ENCODE peak calls at places on chromosomes 7 and 10, in four cellular contexts. One of them, this sample, is unnamed.

GRCh38 chr7:80770675-80771081 is 132.2 kb downstream of the CD36 start:
- DNase-seq in prostate gland: no peak
- DNase-seq in SK-N-MC: no peak
- DNase-seq in IMR-90: no peak
- DNase-seq in this sample: no peak

GRCh38 chr7:42720871-42721835 is 190.7 kb downstream of the C7orf25 start:
- DNase-seq in prostate gland: no peak
- DNase-seq in SK-N-MC: no peak
- DNase-seq in IMR-90: no peak
- DNase-seq in this sample: no peak

GRCh38 chr10:60185426-60185825 is 204.2 kb downstream of the ANK3 start:
- DNase-seq in prostate gland: no peak
- DNase-seq in SK-N-MC: no peak
- DNase-seq in IMR-90: no peak
- DNase-seq in this sample: no peak

GRCh38 chr7:22267989-22268615 is 88.9 kb downstream of the RAPGEF5 start:
- DNase-seq in prostate gland: no peak
- DNase-seq in SK-N-MC: no peak
- DNase-seq in IMR-90: no peak
- DNase-seq in this sample: no peak

GRCh38 chr10:76311752-76312699 is 880.6 kb downstream of the LRMDA start:
- DNase-seq in prostate gland: no peak
- DNase-seq in SK-N-MC: no peak
- DNase-seq in IMR-90: no peak
- DNase-seq in this sample: peak; percentile 37

GRCh38 chr10:70227548-70228320 is 5.5 kb downstream of the PPA1 start:
- DNase-seq in prostate gland: no peak
- DNase-seq in SK-N-MC: no peak
- DNase-seq in IMR-90: no peak
- DNase-seq in this sample: no peak

GRCh38 chr7:114414151-114415053 is at the start of gene FOXP2:
- DNase-seq in prostate gland: no peak
- DNase-seq in SK-N-MC: no peak
- DNase-seq in IMR-90: peak; percentile 48
- DNase-seq in this sample: no peak

GRCh38 chr10:3111626-3112220 is 44.4 kb downstream of the PFKP start:
- DNase-seq in prostate gland: no peak
- DNase-seq in SK-N-MC: no peak
- DNase-seq in IMR-90: peak; percentile 27
- DNase-seq in this sample: no peak

GRCh38 chr10:74585231-74586087 is 240.9 kb upstream of the KAT6B start:
- DNase-seq in prostate gland: peak; percentile 6
- DNase-seq in SK-N-MC: no peak
- DNase-seq in IMR-90: peak; percentile 0
- DNase-seq in this sample: no peak

GRCh38 chr10:70476249-70477035 is 2.1 kb upstream of the PALD1 start:
- DNase-seq in prostate gland: no peak
- DNase-seq in SK-N-MC: no peak
- DNase-seq in IMR-90: no peak
- DNase-seq in this sample: no peak

GRCh38 chr10:91198781-91199180 is 21.7 kb upstream of the PCGF5 start:
- DNase-seq in prostate gland: peak; percentile 10
- DNase-seq in SK-N-MC: no peak
- DNase-seq in IMR-90: peak; percentile 85
- DNase-seq in this sample: no peak

GRCh38 chr7:93178213-93178612 is 30.0 kb upstream of the SAMD9L start:
- DNase-seq in prostate gland: no peak
- DNase-seq in SK-N-MC: no peak
- DNase-seq in IMR-90: peak; percentile 23
- DNase-seq in this sample: no peak

GRCh38 chr10:112490543-112490942 is 43.5 kb downstream of the VTI1A start:
- DNase-seq in prostate gland: no peak
- DNase-seq in SK-N-MC: no peak
- DNase-seq in IMR-90: peak; percentile 2
- DNase-seq in this sample: peak; percentile 53

GRCh38 chr7:73442903-73443542 is 9.4 kb downstream of the FZD9 start:
- DNase-seq in prostate gland: no peak
- DNase-seq in SK-N-MC: no peak
- DNase-seq in IMR-90: no peak
- DNase-seq in this sample: no peak

GRCh38 chr7:140292438-140292837 is 105.9 kb downstream of the SLC37A3 start:
- DNase-seq in prostate gland: no peak
- DNase-seq in SK-N-MC: no peak
- DNase-seq in IMR-90: no peak
- DNase-seq in this sample: no peak

GRCh38 chr10:8026349-8027259 is 27.9 kb upstream of the GATA3 start:
- DNase-seq in prostate gland: no peak
- DNase-seq in SK-N-MC: no peak
- DNase-seq in IMR-90: no peak
- DNase-seq in this sample: no peak

GRCh38 chr7:30503273-30504212 is 1.1 kb downstream of the GGCT start:
- DNase-seq in prostate gland: no peak
- DNase-seq in SK-N-MC: no peak
- DNase-seq in IMR-90: no peak
- DNase-seq in this sample: no peak

GRCh38 chr10:107516349-107516748 is 351.8 kb upstream of the SORCS1 start:
- DNase-seq in prostate gland: no peak
- DNase-seq in SK-N-MC: no peak
- DNase-seq in IMR-90: no peak
- DNase-seq in this sample: no peak

GRCh38 chr7:57211428-57212100 is 79.3 kb upstream of the ZNF479 start:
- DNase-seq in prostate gland: no peak
- DNase-seq in SK-N-MC: no peak
- DNase-seq in IMR-90: no peak
- DNase-seq in this sample: no peak

GRCh38 chr10:114631090-114631677 is 26.9 kb downstream of the ABLIM1 start:
- DNase-seq in prostate gland: no peak
- DNase-seq in SK-N-MC: no peak
- DNase-seq in IMR-90: no peak
- DNase-seq in this sample: no peak

GRCh38 chr10:11402392-11402791 is 209.1 kb downstream of the USP6NL start:
- DNase-seq in prostate gland: no peak
- DNase-seq in SK-N-MC: no peak
- DNase-seq in IMR-90: no peak
- DNase-seq in this sample: no peak
- H3K36me3 ChIP-seq in prostate gland: no peaks in the 10 kb centered on the region
- H3K36me3 ChIP-seq in SK-N-MC: no peaks in the 10 kb centered on the region
- H3K36me3 ChIP-seq in IMR-90: no peaks in the 10 kb centered on the region
- H3K36me3 ChIP-seq in this sample: no peaks in the 10 kb centered on the region

GRCh38 chr10:63525021-63525420 is 3.8 kb downstream of the REEP3 start:
- DNase-seq in prostate gland: no peak
- DNase-seq in SK-N-MC: no peak
- DNase-seq in IMR-90: no peak
- DNase-seq in this sample: no peak

GRCh38 chr10:63521389-63522128 is at the start of gene REEP3:
- DNase-seq in prostate gland: peak; percentile 51
- DNase-seq in SK-N-MC: no peak
- DNase-seq in IMR-90: peak; percentile 75
- DNase-seq in this sample: peak; percentile 74

GRCh38 chr10:63520463-63521388 is 475 bp upstream of the REEP3 start:
- DNase-seq in prostate gland: peak; percentile 57
- DNase-seq in SK-N-MC: no peak
- DNase-seq in IMR-90: peak; percentile 28
- DNase-seq in this sample: peak; percentile 77

GRCh38 chr10:63522129-63522687 is 1.0 kb downstream of the REEP3 start:
- DNase-seq in prostate gland: no peak
- DNase-seq in SK-N-MC: no peak
- DNase-seq in IMR-90: peak; percentile 47
- DNase-seq in this sample: no peak

DNA sequence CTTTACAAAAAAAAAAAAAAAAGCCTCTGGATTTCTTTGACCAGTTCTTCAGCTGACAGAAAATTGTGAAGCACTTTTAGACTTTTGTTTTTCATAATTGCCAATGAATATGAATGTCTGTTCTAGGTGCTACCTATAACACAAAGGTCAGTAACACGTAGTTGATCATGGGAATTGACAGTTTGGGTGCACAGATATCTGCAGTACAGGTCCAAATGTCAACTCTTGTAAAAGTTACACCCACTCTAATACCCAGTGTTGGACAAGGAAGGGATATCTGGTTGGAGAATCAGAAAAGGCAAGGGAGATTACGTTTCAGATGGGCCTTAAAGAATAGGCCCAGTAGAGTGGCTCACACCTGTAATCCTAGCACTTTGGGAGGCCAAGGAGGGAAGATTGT is 1.8 kb downstream of the REEP3 start:
- DNase-seq in prostate gland: no peak
- DNase-seq in SK-N-MC: no peak
- DNase-seq in IMR-90: no peak
- DNase-seq in this sample: no peak
- H3K4me3 ChIP-seq in prostate gland: no peak overlapping the region
- H3K4me3 ChIP-seq in SK-N-MC: peak overlapping the region; percentile 85
- H3K4me3 ChIP-seq in IMR-90: no peak overlapping the region
- H3K4me3 ChIP-seq in this sample: peak overlapping the region; percentile 64

DNA sequence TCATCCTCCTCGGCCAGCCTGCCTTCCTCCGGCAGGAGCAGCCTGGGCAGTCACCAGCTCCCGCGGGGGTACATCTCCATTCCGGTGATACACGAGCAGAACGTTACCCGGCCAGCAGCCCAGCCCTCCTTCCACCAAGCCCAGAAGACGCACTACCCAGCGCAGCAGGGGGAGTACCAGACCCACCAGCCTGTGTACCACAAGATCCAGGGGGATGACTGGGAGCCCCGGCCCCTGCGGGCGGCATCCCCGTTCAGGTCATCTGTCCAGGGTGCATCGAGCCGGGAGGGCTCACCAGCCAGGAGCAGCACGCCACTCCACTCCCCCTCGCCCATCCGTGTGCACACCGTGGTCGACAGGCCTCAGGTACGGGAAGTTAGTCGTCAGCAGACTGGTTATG is 21.1 kb downstream of the BAG3 start:
- DNase-seq in prostate gland: no peak
- DNase-seq in SK-N-MC: no peak
- DNase-seq in IMR-90: no peak
- DNase-seq in this sample: no peak
- H3K36me3 ChIP-seq in prostate gland: peaks cover 11% of the 10 kb centered on the region
- H3K36me3 ChIP-seq in SK-N-MC: peaks cover 16% of the 10 kb centered on the region
- H3K36me3 ChIP-seq in IMR-90: peaks cover 57% of the 10 kb centered on the region
- H3K36me3 ChIP-seq in this sample: peaks cover 87% of the 10 kb centered on the region

GRCh38 chr7:155489862-155490696 is 32.1 kb downstream of the EN2 start:
- DNase-seq in prostate gland: no peak
- DNase-seq in SK-N-MC: no peak
- DNase-seq in IMR-90: no peak
- DNase-seq in this sample: no peak
- H3K4me3 ChIP-seq in prostate gland: peak overlapping the region; percentile 16
- H3K4me3 ChIP-seq in SK-N-MC: peak overlapping the region; percentile 47
- H3K4me3 ChIP-seq in IMR-90: no peak overlapping the region
- H3K4me3 ChIP-seq in this sample: no peak overlapping the region

DNA sequence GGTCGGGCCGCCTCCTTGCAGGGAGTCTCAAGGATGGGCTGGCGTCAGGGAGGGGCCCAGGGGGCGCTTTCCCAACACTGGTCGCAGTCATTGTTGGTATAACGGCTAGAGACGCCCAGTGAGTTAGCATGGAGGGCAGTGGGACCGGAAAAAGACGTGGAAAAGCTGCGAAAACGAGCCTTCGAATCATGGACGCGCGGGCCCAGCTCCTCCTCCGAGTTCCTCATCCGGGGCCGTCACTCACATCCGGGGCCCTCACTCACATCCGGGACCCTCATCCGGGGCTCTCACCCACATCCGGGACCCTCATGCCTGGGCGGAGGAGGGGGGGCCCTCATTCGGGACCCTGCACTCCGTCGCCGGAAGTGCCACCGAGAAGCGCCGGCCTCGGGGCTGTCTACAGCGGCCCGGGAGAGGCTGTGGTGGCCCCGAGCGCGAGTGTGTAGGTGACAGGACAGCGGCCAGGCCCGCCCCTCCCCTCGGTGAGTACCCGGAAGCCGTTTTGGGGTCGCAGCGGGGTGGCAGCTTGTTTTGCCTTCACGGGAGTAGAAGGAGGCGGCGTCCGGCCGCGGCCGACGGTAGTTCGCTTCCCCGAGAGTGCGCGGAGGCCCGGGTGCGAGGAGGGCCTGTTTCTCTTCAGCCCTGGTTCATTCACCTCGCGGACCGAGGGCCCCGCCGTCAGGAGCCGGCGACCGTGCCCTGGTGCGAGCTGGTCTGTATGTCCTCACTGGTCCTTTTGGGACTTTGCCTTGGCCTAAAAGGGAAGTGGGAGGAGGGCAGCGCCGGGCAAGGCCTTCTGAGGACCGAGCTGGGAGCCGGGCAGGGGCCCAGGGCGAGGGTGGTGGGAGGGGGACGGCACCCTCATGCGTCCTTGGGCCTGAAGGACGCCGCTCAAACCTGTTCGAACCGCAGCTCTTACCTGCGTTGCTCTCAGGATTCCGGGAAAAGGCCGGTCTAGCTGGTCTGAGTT is at the start of gene ZNF655:
- DNase-seq in prostate gland: peak; percentile 87
- DNase-seq in SK-N-MC: peak; percentile 72
- DNase-seq in IMR-90: peak; percentile 85
- DNase-seq in this sample: peak; percentile 82
- H3K36me3 ChIP-seq in prostate gland: peaks cover 10% of the 10 kb centered on the region
- H3K36me3 ChIP-seq in SK-N-MC: peaks cover 47% of the 10 kb centered on the region
- H3K36me3 ChIP-seq in IMR-90: peaks cover 29% of the 10 kb centered on the region
- H3K36me3 ChIP-seq in this sample: peaks cover 36% of the 10 kb centered on the region

GRCh38 chr7:16754869-16755317 is 1.3 kb downstream of the TSPAN13 start:
- DNase-seq in prostate gland: no peak
- DNase-seq in SK-N-MC: no peak
- DNase-seq in IMR-90: no peak
- DNase-seq in this sample: no peak
- H3K4me3 ChIP-seq in prostate gland: no peak overlapping the region
- H3K4me3 ChIP-seq in SK-N-MC: peak overlapping the region; percentile 94
- H3K4me3 ChIP-seq in IMR-90: no peak overlapping the region
- H3K4me3 ChIP-seq in this sample: no peak overlapping the region

DNA sequence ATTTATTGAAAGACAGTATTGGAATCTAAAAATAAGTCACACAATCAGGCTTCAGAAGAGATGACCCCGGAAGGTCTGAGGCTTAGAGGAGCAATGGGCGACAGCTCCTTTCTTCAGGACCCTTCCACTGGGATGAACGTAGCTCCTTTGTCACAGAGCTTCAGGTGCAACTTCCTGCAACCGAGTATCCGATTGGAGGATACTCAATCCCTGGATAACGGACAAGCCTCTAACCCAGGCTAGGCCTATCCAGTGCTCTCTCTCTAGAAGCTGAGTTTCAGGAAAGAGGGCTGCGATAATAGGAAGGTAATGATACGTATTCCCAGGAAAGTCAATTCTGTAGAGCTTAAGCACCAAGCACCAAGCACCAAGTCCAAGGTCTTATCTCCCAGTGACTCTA is 349.4 kb upstream of the NPSR1 start:
- DNase-seq in prostate gland: no peak
- DNase-seq in SK-N-MC: no peak
- DNase-seq in IMR-90: no peak
- DNase-seq in this sample: no peak
- H3K36me3 ChIP-seq in prostate gland: no peaks in the 10 kb centered on the region
- H3K36me3 ChIP-seq in SK-N-MC: no peaks in the 10 kb centered on the region
- H3K36me3 ChIP-seq in IMR-90: no peaks in the 10 kb centered on the region
- H3K36me3 ChIP-seq in this sample: no peaks in the 10 kb centered on the region

This sample was measured in MG63.